ENCODE peak calls at places on chromosome 3, in seven cellular contexts. C is A549, S is GM23338, N is GM12878, M is SK-N-SH, U is Panc1, H is K562. Z is an unnamed sample.

GRCh38 chr3:73681610-73682009 is 56.9 kb upstream of the PDZRN3 start:
- DNase-seq in C (no peak), S (no peak), N (no peak), M (no peak), U (no peak), H (no peak), Z (no peak)

GRCh38 chr3:9102240-9102841 is 139.1 kb upstream of the RAD18 start:
- DNase-seq in C (no peak), S (peak), N (no peak), M (peak), U (no peak), H (no peak), Z (no peak)

GRCh38 chr3:161265916-161266571 is 44.9 kb downstream of the NMD3 start:
- DNase-seq in C (no peak), S (no peak), N (no peak), M (no peak), U (no peak), H (no peak), Z (no peak)

GRCh38 chr3:128011140-128011539 is 41.1 kb upstream of the SEC61A1 start:
- DNase-seq in C (peak), S (peak), N (no peak), M (peak), U (no peak), H (peak), Z (no peak)

GRCh38 chr3:30770387-30770786 is 124.1 kb downstream of the GADL1 start:
- DNase-seq in C (peak), S (no peak), N (no peak), M (no peak), U (no peak), H (no peak), Z (no peak)

GRCh38 chr3:46361408-46362283 is 7.7 kb downstream of the CCR2 start:
- DNase-seq in C (no peak), S (no peak), N (no peak), M (no peak), U (no peak), H (no peak), Z (peak)

GRCh38 chr3:4978966-4979400 is 254 bp upstream of the BHLHE40 start:
- DNase-seq in C (peak), S (peak), N (peak), M (peak), U (no peak), H (peak), Z (peak)

GRCh38 chr3:27943106-27943505 is 221.0 kb upstream of the EOMES start:
- DNase-seq in C (peak), S (peak), N (no peak), M (no peak), U (no peak), H (no peak), Z (no peak)

GRCh38 chr3:177944228-177944661 is 592.0 kb upstream of the KCNMB2 start:
- DNase-seq in C (no peak), S (no peak), N (no peak), M (no peak), U (no peak), H (no peak), Z (peak)

GRCh38 chr3:177968891-177969290 is 567.3 kb upstream of the KCNMB2 start:
- DNase-seq in C (peak), S (no peak), N (no peak), M (no peak), U (no peak), H (no peak), Z (no peak)

GRCh38 chr3:160641675-160642330 is 35.2 kb upstream of the ARL14 start:
- DNase-seq in C (no peak), S (no peak), N (no peak), M (no peak), U (no peak), H (no peak), Z (no peak)

GRCh38 chr3:66113542-66113941 is 74.8 kb upstream of the MAGI1 start:
- DNase-seq in C (no peak), S (no peak), N (no peak), M (no peak), U (no peak), H (no peak), Z (no peak)

GRCh38 chr3:176590722-176591121 is 606.6 kb downstream of the TBL1XR1 start:
- DNase-seq in C (no peak), S (no peak), N (no peak), M (no peak), U (no peak), H (no peak), Z (no peak)

GRCh38 chr3:77147836-77148578 is 108.1 kb downstream of the ROBO2 start:
- DNase-seq in C (no peak), S (peak), N (no peak), M (no peak), U (no peak), H (no peak), Z (no peak)

GRCh38 chr3:112629425-112629824 is 11.5 kb downstream of the CCDC80 start:
- DNase-seq in C (peak), S (no peak), N (no peak), M (no peak), U (no peak), H (peak), Z (no peak)

GRCh38 chr3:114632757-114633424 is 339.1 kb downstream of the TIGIT start:
- DNase-seq in C (no peak), S (no peak), N (no peak), M (no peak), U (no peak), H (no peak), Z (no peak)

GRCh38 chr3:120429921-120430361 is 20.9 kb downstream of the FSTL1 start:
- DNase-seq in C (no peak), S (no peak), N (no peak), M (no peak), U (no peak), H (no peak), Z (no peak)

GRCh38 chr3:99114565-99115291 is 213.2 kb upstream of the DCBLD2 start:
- DNase-seq in C (peak), S (peak), N (no peak), M (peak), U (no peak), H (peak), Z (no peak)

GRCh38 chr3:15440891-15441290 is 13.5 kb downstream of the EAF1 start:
- DNase-seq in C (no peak), S (no peak), N (no peak), M (no peak), U (no peak), H (no peak), Z (peak)

GRCh38 chr3:156825795-156826143 is 384 bp upstream of the LEKR1 start:
- DNase-seq in C (no peak), S (no peak), N (no peak), M (no peak), U (no peak), H (no peak), Z (no peak)

GRCh38 chr3:128911911-128912310 is 32.5 kb downstream of the ACAD9 start:
- DNase-seq in C (no peak), S (no peak), N (no peak), M (no peak), U (no peak), H (no peak), Z (no peak)

GRCh38 chr3:142282503-142282902 is 57.1 kb upstream of the GK5 start:
- DNase-seq in C (no peak), S (no peak), N (no peak), M (no peak), U (no peak), H (no peak), Z (no peak)

GRCh38 chr3:113535898-113536297 is 3.5 kb downstream of the SIDT1 start:
- DNase-seq in C (peak), S (peak), N (no peak), M (peak), U (no peak), H (peak), Z (no peak)

GRCh38 chr3:36560685-36561084 is 180.4 kb downstream of the STAC start:
- DNase-seq in C (no peak), S (no peak), N (no peak), M (no peak), U (no peak), H (no peak), Z (no peak)

GRCh38 chr3:171290680-171291079 is 169.5 kb downstream of the TNIK start:
- DNase-seq in C (no peak), S (no peak), N (no peak), M (no peak), U (no peak), H (no peak), Z (no peak)

GRCh38 chr3:122415762-122416654 is at the start of gene WDR5B:
- DNase-seq in C (peak), S (peak), N (peak), M (peak), U (peak), H (peak), Z (peak)

GRCh38 chr3:125280966-125281365 is 68.4 kb upstream of the SLC12A8 start:
- DNase-seq in C (no peak), S (peak), N (no peak), M (no peak), U (no peak), H (peak), Z (no peak)

GRCh38 chr3:138950006-138950644 is 3.1 kb downstream of the FOXL2NB start:
- DNase-seq in C (no peak), S (peak), N (no peak), M (peak), U (no peak), H (no peak), Z (no peak)

GRCh38 chr3:104810896-104811295 is 555.8 kb upstream of the ALCAM start:
- DNase-seq in C (no peak), S (no peak), N (no peak), M (no peak), U (no peak), H (no peak), Z (no peak)

GRCh38 chr3:65006300-65006739 is 318.5 kb upstream of the ADAMTS9 start:
- DNase-seq in C (no peak), S (no peak), N (no peak), M (no peak), U (no peak), H (no peak), Z (no peak)

GRCh38 chr3:125110016-125110875 is 54.4 kb upstream of the HEG1 start:
- DNase-seq in C (peak), S (no peak), N (no peak), M (no peak), U (no peak), H (no peak), Z (peak)

GRCh38 chr3:61111764-61112163 is 139.5 kb downstream of the FHIT start:
- DNase-seq in C (no peak), S (no peak), N (peak), M (no peak), U (no peak), H (no peak), Z (no peak)

GRCh38 chr3:192892981-192893827 is 24.5 kb downstream of the MB21D2 start:
- DNase-seq in C (peak), S (peak), N (peak), M (no peak), U (peak), H (peak), Z (peak)

GRCh38 chr3:17759901-17760300 is 17.5 kb upstream of the TBC1D5 start:
- DNase-seq in C (no peak), S (no peak), N (no peak), M (no peak), U (no peak), H (no peak), Z (no peak)

GRCh38 chr3:120435621-120436020 is 15.2 kb downstream of the FSTL1 start:
- DNase-seq in C (peak), S (no peak), N (no peak), M (no peak), U (no peak), H (no peak), Z (no peak)

DNA sequence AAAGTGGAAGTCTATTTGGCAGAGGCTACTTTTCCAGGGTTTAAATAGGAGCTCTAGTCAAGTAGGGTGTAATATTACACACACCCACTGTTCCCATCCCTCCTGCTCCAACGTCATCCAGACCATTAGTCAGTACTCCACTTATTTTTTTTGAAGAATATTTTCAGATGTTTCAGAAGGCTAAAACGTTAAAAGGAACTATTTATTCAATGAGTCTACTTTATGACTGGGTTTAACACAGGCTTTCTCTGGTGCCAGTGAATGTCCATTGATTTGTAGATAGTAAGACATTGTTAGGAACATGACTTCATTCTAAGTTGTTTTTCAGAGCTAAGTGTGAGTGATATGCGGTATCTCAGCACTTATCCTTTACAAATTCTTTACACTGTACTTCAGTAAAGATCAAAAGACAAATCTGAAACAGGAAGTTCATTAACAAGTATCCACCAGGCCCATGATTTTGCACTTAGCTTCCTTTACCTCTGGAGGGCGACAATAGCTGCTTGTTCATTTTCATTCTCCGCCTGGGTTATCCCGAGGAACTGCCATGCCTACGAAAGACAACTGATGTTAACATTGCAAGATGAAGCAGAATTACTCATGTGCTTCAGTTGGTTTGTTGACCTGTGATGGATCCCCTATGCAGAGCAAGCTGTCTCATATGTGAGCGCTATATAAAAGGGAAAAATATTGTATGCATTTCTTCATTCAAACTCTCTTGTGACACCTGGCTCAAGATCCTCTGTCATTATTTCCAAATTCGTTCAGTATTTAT is 158.7 kb downstream of the USP13 start:
- DNase-seq in C (peak), S (peak), N (peak), M (peak), U (peak), H (peak), Z (peak)
- TF ChIP-seq REST in C (no peak), S (no peak), N (no peak), M (no peak), U (no peak), H (no peak), Z (no peak)

GRCh38 chr3:12190832-12191231 is 32.1 kb upstream of the TIMP4 start:
- DNase-seq in C (no peak), S (no peak), N (no peak), M (no peak), U (no peak), H (no peak), Z (no peak)

GRCh38 chr3:12191559-12191958 is 32.8 kb upstream of the TIMP4 start:
- DNase-seq in C (no peak), S (no peak), N (no peak), M (no peak), U (no peak), H (no peak), Z (no peak)

GRCh38 chr3:12192655-12193484 is 34.2 kb upstream of the TIMP4 start:
- DNase-seq in C (no peak), S (no peak), N (no peak), M (no peak), U (no peak), H (no peak), Z (no peak)

GRCh38 chr3:12193485-12194165 is 34.9 kb upstream of the TIMP4 start:
- DNase-seq in C (peak), S (no peak), N (peak), M (no peak), U (peak), H (peak), Z (peak)

GRCh38 chr3:12192173-12192572 is 33.5 kb upstream of the TIMP4 start:
- DNase-seq in C (no peak), S (no peak), N (no peak), M (no peak), U (no peak), H (no peak), Z (peak)
- TF ChIP-seq REST in C (no peak), S (no peak), N (no peak), M (no peak), U (no peak), H (no peak), Z (no peak)

GRCh38 chr3:37906734-37907282 is 45.1 kb downstream of the CTDSPL start:
- DNase-seq in C (no peak), S (no peak), N (peak), M (no peak), U (no peak), H (no peak), Z (no peak)

GRCh38 chr3:37904614-37905047 is 43.0 kb downstream of the CTDSPL start:
- DNase-seq in C (no peak), S (no peak), N (no peak), M (peak), U (no peak), H (no peak), Z (no peak)

GRCh38 chr3:37907371-37907770 is 45.7 kb downstream of the CTDSPL start:
- DNase-seq in C (no peak), S (no peak), N (no peak), M (no peak), U (no peak), H (no peak), Z (no peak)

GRCh38 chr3:37905346-37905745 is 43.7 kb downstream of the CTDSPL start:
- DNase-seq in C (no peak), S (no peak), N (no peak), M (no peak), U (no peak), H (no peak), Z (no peak)

GRCh38 chr3:37905987-37906674 is 44.5 kb downstream of the CTDSPL start:
- DNase-seq in C (no peak), S (no peak), N (no peak), M (no peak), U (no peak), H (no peak), Z (no peak)
- TF ChIP-seq REST in C (no peak), S (no peak), N (no peak), M (no peak), U (no peak), H (no peak), Z (no peak)

GRCh38 chr3:71862374-71863145 is 77.6 kb upstream of the PROK2 start:
- DNase-seq in C (no peak), S (no peak), N (no peak), M (no peak), U (no peak), H (no peak), Z (no peak)

GRCh38 chr3:71858493-71859127 is 73.7 kb upstream of the PROK2 start:
- DNase-seq in C (no peak), S (peak), N (no peak), M (peak), U (no peak), H (no peak), Z (no peak)

GRCh38 chr3:71863563-71864190 is 78.7 kb upstream of the PROK2 start:
- DNase-seq in C (no peak), S (no peak), N (no peak), M (no peak), U (no peak), H (no peak), Z (no peak)

GRCh38 chr3:71857926-71858325 is 73.0 kb upstream of the PROK2 start:
- DNase-seq in C (no peak), S (no peak), N (no peak), M (no peak), U (no peak), H (no peak), Z (no peak)

DNA sequence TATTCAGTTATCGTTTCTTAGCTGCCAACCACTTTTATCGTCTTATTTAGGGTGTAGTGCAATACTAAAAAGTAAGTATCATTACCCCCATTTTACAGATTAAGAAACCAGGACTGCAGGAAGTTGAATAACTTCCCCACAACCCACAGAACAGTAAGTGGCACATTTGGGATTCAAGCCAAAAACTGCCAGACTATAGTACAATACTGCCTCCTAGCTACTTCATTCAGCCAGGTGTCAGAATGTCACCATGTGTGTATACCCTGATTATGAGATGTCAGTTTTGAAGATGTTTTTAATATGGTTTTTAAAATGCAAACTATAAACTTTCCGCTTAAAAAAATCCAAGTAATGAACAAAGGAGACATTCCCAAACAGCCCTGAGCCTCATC is 74.2 kb upstream of the PROK2 start:
- DNase-seq in C (peak), S (peak), N (no peak), M (peak), U (no peak), H (peak), Z (peak)
- TF ChIP-seq REST in C (no peak), S (no peak), N (no peak), M (no peak), U (no peak), H (no peak), Z (no peak)

DNA sequence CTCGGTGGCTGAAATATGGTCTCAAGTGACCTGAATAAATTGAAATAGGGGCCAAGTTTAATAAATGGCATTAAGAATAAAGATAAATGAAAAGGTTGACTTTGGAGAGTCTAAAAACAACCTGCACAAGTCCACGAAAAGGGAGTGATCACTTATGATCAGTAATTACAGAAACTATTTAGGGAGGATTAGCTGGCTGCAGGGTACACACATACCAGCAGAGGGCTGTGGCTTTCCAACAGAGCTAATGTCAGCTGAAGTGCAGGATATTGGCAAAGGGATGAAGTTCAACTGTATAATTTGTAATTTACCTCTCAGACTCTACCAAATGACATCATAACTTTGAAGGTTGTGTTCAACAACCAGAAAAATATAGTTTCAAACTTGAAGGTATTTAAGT is 86.8 kb downstream of the SYNPR start:
- DNase-seq in C (peak), S (peak), N (no peak), M (peak), U (no peak), H (peak), Z (no peak)
- TF ChIP-seq REST in C (no peak), S (peak), N (no peak), M (no peak), U (no peak), H (no peak), Z (no peak)

GRCh38 chr3:7977245-7978103 is 524.1 kb upstream of the LMCD1 start:
- DNase-seq in C (peak), S (no peak), N (no peak), M (peak), U (no peak), H (no peak), Z (no peak)
- TF ChIP-seq REST in C (no peak), S (no peak), N (no peak), M (no peak), U (no peak), H (no peak), Z (no peak)

Z was measured in HL-60.